ENCODE peak calls at places on chromosomes 2 and 18, in five cellular contexts. N, M, E, G and C are unnamed samples.

GRCh38 chr2:177078416-177078815 is 134.2 kb upstream of the HNRNPA3 start:
- DNase-seq in G (peak), N (peak), E (no peak), M (no peak), C (peak)

GRCh38 chr18:72174972-72175649 is 369.0 kb downstream of the CBLN2 start:
- DNase-seq in E (no peak), N (no peak), G (no peak), M (no peak), C (no peak)

GRCh38 chr18:44586782-44587524 is 93.7 kb upstream of the SETBP1 start:
- DNase-seq in N (no peak), G (no peak), M (no peak), E (no peak), C (no peak)

GRCh38 chr2:25159947-25160346 is 8.4 kb downstream of the POMC start:
- DNase-seq in M (no peak), G (no peak), E (no peak), N (no peak), C (peak)

GRCh38 chr18:62784338-62784965 is 69.1 kb downstream of the PHLPP1 start:
- DNase-seq in N (no peak), E (no peak), M (no peak), G (no peak), C (no peak)

GRCh38 chr2:151840216-151840691 is 12.0 kb upstream of the ARL5A start:
- DNase-seq in G (no peak), E (no peak), M (no peak), N (no peak), C (no peak)

GRCh38 chr2:234674781-234675201 is 177.9 kb upstream of the ARL4C start:
- DNase-seq in N (no peak), G (no peak), E (no peak), M (no peak), C (no peak)

GRCh38 chr18:12886498-12887126 is 2.6 kb upstream of the PTPN2 start:
- DNase-seq in N (no peak), G (no peak), M (no peak), E (no peak), C (no peak)

GRCh38 chr18:13381907-13382682 is 163.5 kb downstream of the LDLRAD4 start:
- DNase-seq in N (peak), E (no peak), M (no peak), G (peak), C (peak)

GRCh38 chr2:43421194-43421593 is 174.6 kb downstream of the THADA start:
- DNase-seq in E (no peak), G (no peak), M (no peak), N (no peak), C (no peak)

GRCh38 chr2:621303-622099 is 55.7 kb downstream of the TMEM18 start:
- DNase-seq in N (no peak), M (no peak), E (no peak), G (no peak), C (no peak)

GRCh38 chr2:31390324-31390723 is 24.2 kb downstream of the XDH start:
- DNase-seq in G (no peak), M (no peak), N (no peak), E (no peak), C (no peak)

GRCh38 chr2:240640939-240641338 is 15.7 kb downstream of the GPR35 start:
- DNase-seq in G (peak), M (no peak), N (peak), E (peak), C (no peak)

GRCh38 chr2:98158305-98158704 is 71.3 kb downstream of the VWA3B start:
- DNase-seq in M (no peak), G (peak), N (peak), E (no peak), C (no peak)

GRCh38 chr2:172556284-172557033 is 569 bp downstream of the PDK1 start:
- DNase-seq in E (peak), M (no peak), N (peak), G (peak), C (peak)

GRCh38 chr2:31505133-31505532 is 75.6 kb downstream of the SRD5A2 start:
- DNase-seq in G (no peak), E (no peak), N (no peak), M (no peak), C (no peak)

GRCh38 chr2:101479810-101480209 is 4.9 kb upstream of the RFX8 start:
- DNase-seq in E (no peak), N (no peak), M (no peak), G (no peak), C (no peak)

GRCh38 chr2:43228782-43229659 is 2.6 kb upstream of the ZFP36L2 start:
- DNase-seq in E (no peak), G (no peak), M (no peak), N (no peak), C (peak)

GRCh38 chr2:224908820-224909219 is 133.4 kb downstream of the DOCK10 start:
- DNase-seq in E (no peak), M (no peak), G (no peak), N (no peak), C (no peak)
- H3K27ac ChIP-seq in E (no peak), M (no peak), G (no peak), N (no peak), C (no peak)

DNA sequence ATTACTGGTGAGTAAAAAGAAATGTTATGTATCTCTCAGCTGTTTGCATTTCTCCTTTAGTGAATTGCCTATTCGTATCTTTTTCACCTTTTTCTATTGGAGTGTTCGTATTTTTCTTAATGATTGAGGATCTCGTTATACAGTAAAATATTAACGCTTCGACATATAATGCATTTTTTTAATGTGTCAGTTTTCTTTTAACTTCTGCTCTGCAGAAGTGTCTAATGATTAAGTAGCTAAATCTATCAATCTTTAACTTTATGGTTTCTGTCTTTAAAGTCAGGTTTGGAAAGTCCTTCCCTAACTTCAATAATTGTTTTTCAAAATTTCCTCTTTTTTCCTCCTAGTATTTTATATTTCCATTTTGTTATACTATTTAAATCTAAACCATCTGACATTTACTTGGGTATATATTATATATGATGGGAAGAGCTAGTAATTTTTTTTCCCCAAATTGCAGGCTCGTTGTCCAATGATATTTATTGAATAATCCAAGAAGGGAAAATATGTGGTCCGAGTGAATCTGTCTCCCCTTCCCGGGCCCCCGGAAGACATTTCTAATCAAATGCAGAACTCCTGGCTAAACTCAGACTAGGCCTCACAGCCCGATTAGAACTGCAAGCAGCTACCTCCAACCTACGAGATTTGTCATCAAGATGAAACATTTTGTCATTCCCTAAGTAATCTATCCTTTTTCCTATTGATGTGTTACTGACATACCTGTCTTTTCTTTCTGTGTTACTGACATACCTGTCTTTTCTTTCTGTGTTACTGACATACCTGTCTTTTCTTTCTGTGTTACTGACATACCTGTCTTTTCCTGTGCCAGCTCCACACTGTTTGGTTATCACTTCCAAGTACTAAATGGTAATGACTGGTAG is 17.2 kb downstream of the PCBP1 start:
- DNase-seq in G (no peak), M (no peak), E (no peak), N (no peak), C (no peak)
- H3K27ac ChIP-seq in G (peak), M (peak), E (no peak), N (no peak), C (peak)

DNA sequence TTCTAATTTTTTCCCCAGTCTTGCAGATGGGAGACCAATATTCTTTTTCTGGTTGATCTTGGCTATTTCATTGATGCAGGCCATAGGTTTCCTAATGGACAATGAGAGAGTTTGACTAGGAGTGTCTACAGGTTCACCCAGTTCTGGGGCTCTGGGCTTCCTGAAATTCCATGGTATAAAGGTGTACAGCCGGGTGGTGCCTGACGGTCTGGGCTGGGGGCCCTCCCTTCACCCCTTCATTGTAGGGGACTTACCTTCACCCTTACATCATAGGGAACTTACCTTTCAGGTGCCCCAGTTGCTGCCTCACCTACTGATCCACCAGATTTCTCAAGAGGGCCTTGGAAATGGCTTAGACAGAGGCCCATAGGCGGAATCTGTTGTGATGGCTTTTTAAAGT is 13.0 kb upstream of the LAPTM4A start:
- DNase-seq in M (no peak), E (no peak), N (no peak), G (no peak), C (no peak)
- H3K27ac ChIP-seq in M (no peak), E (no peak), N (no peak), G (no peak), C (no peak)

GRCh38 chr18:47970664-47971523 is 40.4 kb upstream of the SMAD2 start:
- DNase-seq in G (no peak), N (no peak), M (no peak), E (no peak), C (no peak)
- H3K27ac ChIP-seq in G (no peak), N (no peak), M (no peak), E (no peak), C (no peak)

GRCh38 chr18:49563701-49564100 is 1.8 kb downstream of the LIPG start:
- DNase-seq in E (no peak), G (no peak), N (no peak), M (no peak), C (no peak)
- H3K27ac ChIP-seq in E (no peak), G (no peak), N (no peak), M (no peak), C (no peak)

GRCh38 chr2:75587954-75588587 is 27.3 kb upstream of the EVA1A start:
- DNase-seq in N (no peak), M (no peak), E (no peak), G (no peak), C (no peak)
- H3K27ac ChIP-seq in N (no peak), M (no peak), E (no peak), G (no peak), C (no peak)

GRCh38 chr2:27370026-27370815 is at the start of the genes EIF2B4 and SNX17:
- DNase-seq in N (peak), G (peak), M (peak), E (peak), C (peak)
- H3K27ac ChIP-seq in N (peak), G (peak), M (peak), E (no peak), C (peak)